ENCODE peak calls at places on chromosomes 3 and 15, in nine cellular contexts. K, A, O, D, X, G, S, T and C are unnamed samples.

GRCh38 chr15:55587321-55588069 is 650 bp downstream of the PYGO1 start:
- DNase-seq in K (peak; percentile 41), A (no peak), O (peak; percentile 55), D (no peak), X (no peak), G (no peak), S (peak; percentile 63), T (peak; percentile 62), C (no peak)

GRCh38 chr3:159026510-159026909 is 224.7 kb downstream of the MFSD1 start:
- DNase-seq in K (no peak), A (no peak), O (no peak), D (no peak), X (no peak), G (no peak), S (no peak), T (no peak), C (no peak)

GRCh38 chr3:136787226-136787793 is 31.6 kb upstream of the SLC35G2 start:
- DNase-seq in K (no peak), A (peak; percentile 65), O (no peak), D (no peak), X (no peak), G (peak; percentile 35), S (no peak), T (no peak), C (peak; percentile 47)

GRCh38 chr3:14372587-14372986 is 29.8 kb upstream of the SLC6A6 start:
- DNase-seq in K (no peak), A (no peak), O (no peak), D (no peak), X (no peak), G (no peak), S (no peak), T (no peak), C (no peak)

GRCh38 chr3:126245811-126246727 is 65.7 kb upstream of the ALDH1L1 start:
- DNase-seq in K (peak; percentile 79), A (peak; percentile 66), O (no peak), D (no peak), X (peak; percentile 60), G (peak; percentile 61), S (peak; percentile 59), T (peak; percentile 75), C (peak; percentile 25)

GRCh38 chr3:27533718-27534578 is 49.8 kb upstream of the SLC4A7 start:
- DNase-seq in K (peak; percentile 59), A (no peak), O (no peak), D (peak; percentile 35), X (peak; percentile 69), G (peak; percentile 44), S (no peak), T (no peak), C (peak; percentile 27)

GRCh38 chr3:72563690-72564370 is 284.4 kb downstream of the SHQ1 start:
- DNase-seq in K (no peak), A (no peak), O (no peak), D (no peak), X (no peak), G (no peak), S (no peak), T (no peak), C (no peak)

GRCh38 chr3:117695321-117695720 is 985.7 kb downstream of the TUSC7 start:
- DNase-seq in K (no peak), A (no peak), O (no peak), D (no peak), X (no peak), G (no peak), S (no peak), T (no peak), C (no peak)

GRCh38 chr15:80904941-80905532 is 84.6 kb downstream of the MESD start:
- DNase-seq in K (peak; percentile 25), A (no peak), O (no peak), D (no peak), X (no peak), G (no peak), S (no peak), T (no peak), C (no peak)

GRCh38 chr3:197253243-197253947 is 45.0 kb downstream of the DLG1 start:
- DNase-seq in K (no peak), A (no peak), O (no peak), D (no peak), X (no peak), G (no peak), S (no peak), T (no peak), C (no peak)

GRCh38 chr15:59124261-59124660 is 19.3 kb downstream of the CCNB2 start:
- DNase-seq in K (no peak), A (no peak), O (no peak), D (peak; percentile 31), X (peak; percentile 79), G (no peak), S (no peak), T (no peak), C (no peak)

DNA sequence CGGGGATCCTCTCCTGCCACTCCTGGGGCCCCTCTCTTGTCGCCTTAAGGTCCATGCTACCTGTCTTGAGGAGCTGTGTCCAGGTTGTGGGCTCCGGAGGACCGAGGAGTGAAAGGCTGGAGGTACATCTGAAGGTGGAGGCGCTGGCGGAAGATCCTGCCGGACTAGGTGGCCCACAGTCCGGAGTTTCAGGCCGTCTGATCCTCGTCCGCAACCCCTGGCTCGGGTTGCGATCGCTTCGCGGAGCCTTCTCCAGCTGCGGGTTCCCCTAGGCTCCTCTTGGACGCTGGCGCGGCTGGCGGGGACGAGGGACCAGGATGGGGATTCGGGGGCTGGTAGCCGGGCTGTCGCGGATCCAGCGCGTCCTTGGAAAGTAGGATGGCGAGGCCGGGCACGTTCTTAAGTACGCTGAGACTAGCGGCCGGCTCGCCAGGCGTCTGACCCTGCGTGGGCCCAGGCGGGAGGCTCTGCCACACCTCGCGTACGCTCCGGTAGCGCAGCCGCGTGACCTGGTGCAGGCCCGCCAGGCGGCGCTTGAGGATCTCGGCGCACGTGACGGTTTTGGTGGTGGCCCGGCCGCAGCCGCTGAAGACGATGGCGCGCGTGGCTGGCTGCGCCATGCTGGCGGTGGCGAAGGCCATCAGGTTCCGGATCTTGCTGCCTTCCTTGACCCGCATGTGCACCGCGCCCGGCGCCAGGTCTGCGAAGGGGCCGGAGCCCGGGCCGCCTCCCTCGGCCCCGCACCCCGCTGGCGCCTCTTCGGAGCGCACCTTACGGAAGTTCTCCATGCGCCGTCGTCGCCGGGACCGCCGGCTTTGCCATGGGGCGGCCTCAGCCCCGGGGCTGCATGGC is 550 bp downstream of the RPP25 start:
- DNase-seq in K (peak; percentile 81), A (peak; percentile 77), O (peak; percentile 91), D (peak; percentile 90), X (peak; percentile 92), G (peak; percentile 40), S (peak; percentile 88), T (peak; percentile 36), C (peak; percentile 73)
- TF ChIP-seq CTCF in K (no peak), A (no peak), O (peak; percentile 58), D (peak; percentile 42), X (peak; percentile 26), G (no peak), S (peak; percentile 34), T (peak; percentile 6), C (peak; percentile 41)

GRCh38 chr15:41774062-41774872 is at the start of gene MAPKBP1:
- DNase-seq in K (peak; percentile 98), A (peak; percentile 98), O (peak; percentile 99), D (peak; percentile 99), X (peak; percentile 99), G (peak; percentile 99), S (peak; percentile 98), T (peak; percentile 99), C (peak; percentile 97)
- TF ChIP-seq CTCF in K (peak; percentile 33), A (peak; percentile 47), O (peak; percentile 76), D (peak; percentile 76), X (peak; percentile 71), G (peak; percentile 71), S (peak; percentile 52), T (peak; percentile 80), C (peak; percentile 88)

GRCh38 chr3:150300376-150300775 is 107.7 kb upstream of the TSC22D2 start:
- DNase-seq in K (no peak), A (no peak), O (no peak), D (no peak), X (no peak), G (no peak), S (no peak), T (no peak), C (no peak)

GRCh38 chr3:150300847-150301517 is 107.1 kb upstream of the TSC22D2 start:
- DNase-seq in K (no peak), A (no peak), O (no peak), D (no peak), X (no peak), G (no peak), S (no peak), T (no peak), C (no peak)

GRCh38 chr3:150302246-150302645 is 105.9 kb upstream of the TSC22D2 start:
- DNase-seq in K (no peak), A (no peak), O (no peak), D (no peak), X (no peak), G (no peak), S (no peak), T (no peak), C (no peak)

GRCh38 chr3:150307862-150308261 is 100.2 kb upstream of the TSC22D2 start:
- DNase-seq in K (no peak), A (no peak), O (no peak), D (no peak), X (no peak), G (no peak), S (no peak), T (no peak), C (no peak)

DNA sequence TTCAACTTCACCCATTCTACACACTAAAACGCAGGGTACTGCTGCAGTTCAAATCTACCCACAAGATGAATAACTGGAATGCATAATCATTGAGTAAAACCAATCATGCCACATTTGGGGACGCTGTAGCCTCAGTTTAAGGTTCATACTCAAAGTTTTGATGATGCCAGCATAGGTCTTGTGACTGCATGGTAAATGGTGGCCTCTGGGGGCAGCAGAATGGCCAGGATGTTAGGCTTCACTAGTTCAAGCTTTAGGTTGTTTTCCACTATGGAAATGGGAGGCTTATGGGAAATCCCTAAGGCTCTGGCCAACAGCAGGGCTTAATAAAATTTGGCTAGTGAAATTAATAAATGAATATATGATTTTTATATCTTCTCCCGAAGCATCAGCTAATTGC is 104.3 kb upstream of the TSC22D2 start:
- DNase-seq in K (no peak), A (no peak), O (no peak), D (no peak), X (no peak), G (peak; percentile 21), S (no peak), T (peak; percentile 40), C (no peak)
- TF ChIP-seq CTCF in K (no peak), A (peak; percentile 44), O (peak; percentile 26), D (no peak), X (no peak), G (peak; percentile 49), S (no peak), T (peak; percentile 71), C (peak; percentile 5)

GRCh38 chr3:181868576-181868975 is 156.9 kb downstream of the SOX2 start:
- DNase-seq in K (no peak), A (no peak), O (no peak), D (no peak), X (no peak), G (no peak), S (no peak), T (no peak), C (no peak)
- TF ChIP-seq CTCF in K (no peak), A (no peak), O (no peak), D (no peak), X (no peak), G (no peak), S (no peak), T (no peak), C (no peak)

DNA sequence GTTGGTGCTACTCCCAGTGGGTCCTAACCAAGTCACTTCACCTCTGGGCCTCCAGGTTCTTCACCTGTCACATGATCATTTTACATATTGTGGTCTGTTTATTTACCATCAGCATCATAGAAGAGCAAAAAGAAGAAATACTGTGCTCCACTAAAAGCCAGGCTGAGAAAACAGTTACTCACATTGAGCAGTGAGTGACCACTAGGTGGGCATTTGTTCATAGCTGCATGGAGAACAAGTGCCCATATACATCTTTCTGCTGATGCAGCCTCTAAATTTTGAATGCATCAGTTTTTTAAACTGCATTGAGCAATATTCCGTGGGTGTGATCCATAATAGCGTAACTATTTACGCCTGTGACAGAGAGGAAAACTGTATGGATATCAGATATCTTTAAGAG is 76.2 kb downstream of the DCUN1D1 start:
- DNase-seq in K (no peak), A (no peak), O (no peak), D (no peak), X (no peak), G (no peak), S (no peak), T (no peak), C (no peak)
- TF ChIP-seq CTCF in K (no peak), A (peak; percentile 3), O (no peak), D (no peak), X (no peak), G (no peak), S (no peak), T (peak; percentile 40), C (no peak)